ENCODE peak calls at places on chromosomes 3 and 15, in four cellular contexts. F, P, I and K are unnamed samples.

GRCh38 chr3:53658613-53659193 is 164.3 kb downstream of the CACNA1D start:
- DNase-seq in F (no peak), P (no peak), I (no peak), K (no peak)

GRCh38 chr3:69425249-69425648 is 39.4 kb upstream of the FRMD4B start:
- DNase-seq in F (peak; percentile 52), P (no peak), I (peak; percentile 39), K (peak; percentile 34)

GRCh38 chr3:190996376-190996775 is 133.9 kb upstream of the GMNC start:
- DNase-seq in F (no peak), P (no peak), I (peak; percentile 62), K (peak; percentile 4)

GRCh38 chr15:75761446-75762356 is 49.1 kb upstream of the CSPG4 start:
- DNase-seq in F (no peak), P (no peak), I (no peak), K (no peak)

GRCh38 chr15:60301024-60301423 is 96.8 kb downstream of the ANXA2 start:
- DNase-seq in F (peak; percentile 6), P (no peak), I (peak; percentile 53), K (no peak)

GRCh38 chr3:54307616-54308180 is 185.3 kb downstream of the CACNA2D3 start:
- DNase-seq in F (no peak), P (no peak), I (no peak), K (no peak)

GRCh38 chr3:104437891-104438290 is 928.8 kb upstream of the ALCAM start:
- DNase-seq in F (peak; percentile 68), P (no peak), I (no peak), K (peak; percentile 4)

GRCh38 chr15:52679232-52680040 is at the start of gene ATOSA:
- DNase-seq in F (peak; percentile 96), P (peak; percentile 84), I (peak; percentile 88), K (peak; percentile 96)

GRCh38 chr15:76340802-76341365 is 4.3 kb downstream of the ISL2 start:
- DNase-seq in F (peak; percentile 35), P (no peak), I (no peak), K (peak; percentile 21)

GRCh38 chr3:40255532-40255931 is 54.0 kb upstream of the EIF1B start:
- DNase-seq in F (no peak), P (no peak), I (no peak), K (no peak)

GRCh38 chr3:8840556-8840955 is 71.1 kb upstream of the OXTR start:
- DNase-seq in F (no peak), P (no peak), I (no peak), K (no peak)

GRCh38 chr15:42854576-42854975 is 66.0 kb downstream of the TTBK2 start:
- DNase-seq in F (peak; percentile 6), P (no peak), I (no peak), K (no peak)

GRCh38 chr3:186121968-186122367 is 13.1 kb upstream of the ETV5 start:
- DNase-seq in F (no peak), P (no peak), I (no peak), K (no peak)

GRCh38 chr15:59437777-59438574 is at the start of gene FAM81A:
- DNase-seq in F (peak; percentile 77), P (peak; percentile 13), I (peak; percentile 37), K (peak; percentile 94)

GRCh38 chr3:174937488-174937887 is 78.4 kb downstream of the NAALADL2 start:
- DNase-seq in F (peak; percentile 88), P (no peak), I (no peak), K (peak; percentile 48)

GRCh38 chr3:193826126-193826795 is 233.3 kb downstream of the OPA1 start:
- DNase-seq in F (peak; percentile 80), P (no peak), I (no peak), K (peak; percentile 43)

GRCh38 chr15:96354731-96355560 is 24.4 kb downstream of the NR2F2 start:
- DNase-seq in F (peak; percentile 92), P (no peak), I (peak; percentile 82), K (peak; percentile 82)

GRCh38 chr3:24004171-24004938 is 59.3 kb downstream of the NR1D2 start:
- DNase-seq in F (no peak), P (no peak), I (no peak), K (no peak)

GRCh38 chr3:33315826-33316225 is 38.6 kb downstream of the FBXL2 start:
- DNase-seq in F (peak; percentile 62), P (no peak), I (no peak), K (no peak)

GRCh38 chr15:63203451-63204090 is 14.2 kb downstream of the RAB8B start:
- DNase-seq in F (peak; percentile 39), P (no peak), I (peak; percentile 77), K (no peak)

GRCh38 chr15:45486317-45486716 is 36.2 kb downstream of the SLC30A4 start:
- DNase-seq in F (no peak), P (no peak), I (no peak), K (no peak)

GRCh38 chr3:105802073-105802706 is 66.6 kb downstream of the CBLB start:
- DNase-seq in F (peak; percentile 39), P (no peak), I (no peak), K (no peak)

GRCh38 chr3:9064853-9065252 is 101.6 kb upstream of the RAD18 start:
- DNase-seq in F (peak; percentile 12), P (peak; percentile 54), I (no peak), K (no peak)

GRCh38 chr3:49132437-49133225 is at the start of gene LAMB2:
- DNase-seq in F (peak; percentile 82), P (peak; percentile 54), I (peak; percentile 10), K (peak; percentile 89)

GRCh38 chr15:65062726-65063125 is 5.1 kb downstream of the RASL12 start:
- DNase-seq in F (no peak), P (no peak), I (no peak), K (no peak)

GRCh38 chr3:135014575-135014974 is 219.5 kb downstream of the EPHB1 start:
- DNase-seq in F (no peak), P (no peak), I (no peak), K (no peak)

GRCh38 chr3:50450135-50450911 is 53.1 kb downstream of the CACNA2D2 start:
- DNase-seq in F (peak; percentile 71), P (no peak), I (no peak), K (peak; percentile 37)

GRCh38 chr3:71498053-71498452 is 85.5 kb downstream of the FOXP1 start:
- DNase-seq in F (no peak), P (no peak), I (no peak), K (no peak)

GRCh38 chr3:67076607-67077006 is 78.5 kb downstream of the KBTBD8 start:
- DNase-seq in F (no peak), P (no peak), I (peak; percentile 2), K (no peak)

GRCh38 chr3:187188931-187189330 is 8.4 kb upstream of the RTP1 start:
- DNase-seq in F (no peak), P (no peak), I (no peak), K (no peak)

GRCh38 chr15:68154923-68155559 is 50.1 kb downstream of the CALML4 start:
- DNase-seq in F (peak; percentile 82), P (peak; percentile 27), I (peak; percentile 49), K (peak; percentile 62)

GRCh38 chr3:17535173-17535730 is 207.2 kb downstream of the TBC1D5 start:
- DNase-seq in F (peak; percentile 4), P (no peak), I (no peak), K (no peak)

GRCh38 chr3:178709047-178709446 is 172.8 kb downstream of the KCNMB2 start:
- DNase-seq in F (no peak), P (no peak), I (no peak), K (no peak)

GRCh38 chr15:40925863-40926658 is 3.1 kb upstream of the DLL4 start:
- DNase-seq in F (peak; percentile 55), P (no peak), I (peak; percentile 13), K (peak; percentile 44)